ENCODE peak calls at places on chromosomes 2 and 18, in seven cellular contexts. A is IMR-90, V is left ventricle myocardium inferior, Q is cardiac muscle cell, X is GM23248, O is AG09309, G is kidney epithelial cell. M is an unnamed sample.

GRCh38 chr2:198321522-198322088 is 517.2 kb downstream of the PLCL1 start:
- DNase-seq in A (no peak), V (no peak), Q (no peak), X (no peak), O (no peak), G (no peak), M (no peak)

GRCh38 chr2:129775941-129776653 is 203.4 kb upstream of the RAB6C start:
- DNase-seq in A (no peak), V (no peak), Q (no peak), X (no peak), O (no peak), G (no peak), M (no peak)

GRCh38 chr2:26542676-26543505 is 65.0 kb upstream of the OTOF start:
- DNase-seq in A (no peak), V (no peak), Q (no peak), X (no peak), O (no peak), G (no peak), M (no peak)

GRCh38 chr2:201938151-201938815 is 95.4 kb upstream of the FZD7 start:
- DNase-seq in A (peak), V (no peak), Q (no peak), X (peak), O (no peak), G (no peak), M (no peak)

GRCh38 chr2:204280239-204280638 is 265.0 kb upstream of the PARD3B start:
- DNase-seq in A (no peak), V (no peak), Q (no peak), X (no peak), O (no peak), G (no peak), M (no peak)

GRCh38 chr2:168614291-168615018 is 158.4 kb downstream of the CERS6 start:
- DNase-seq in A (no peak), V (no peak), Q (no peak), X (no peak), O (no peak), G (no peak), M (no peak)

GRCh38 chr18:61388010-61388409 is 54.8 kb downstream of the CDH20 start:
- DNase-seq in A (peak), V (no peak), Q (no peak), X (peak), O (no peak), G (no peak), M (no peak)

GRCh38 chr2:7191927-7192326 is 274.7 kb downstream of the RNF144A start:
- DNase-seq in A (peak), V (no peak), Q (peak), X (peak), O (peak), G (peak), M (no peak)

GRCh38 chr18:50268022-50268747 is 1.9 kb upstream of the CFAP53 start:
- DNase-seq in A (peak), V (peak), Q (peak), X (peak), O (no peak), G (no peak), M (peak)

GRCh38 chr18:21243041-21243431 is 1.0 kb downstream of the GREB1L start:
- DNase-seq in A (no peak), V (no peak), Q (peak), X (peak), O (no peak), G (no peak), M (peak)

GRCh38 chr2:71668326-71669057 is 215.1 kb downstream of the DYSF start:
- DNase-seq in A (no peak), V (no peak), Q (no peak), X (no peak), O (no peak), G (no peak), M (no peak)

GRCh38 chr18:8366656-8367055 is 242.6 kb upstream of the RAB12 start:
- DNase-seq in A (no peak), V (no peak), Q (no peak), X (no peak), O (no peak), G (no peak), M (no peak)
- H3K4me3 ChIP-seq in A (no peak), V (peak), Q (no peak), X (no peak), O (no peak), G (no peak), M (no peak)

GRCh38 chr2:240986787-240987411 is 11.5 kb upstream of the SNED1 start:
- DNase-seq in A (peak), V (peak), Q (no peak), X (peak), O (peak), G (no peak), M (peak)
- H3K4me3 ChIP-seq in A (no peak), V (no peak), Q (no peak), X (no peak), O (no peak), G (no peak), M (no peak)

DNA sequence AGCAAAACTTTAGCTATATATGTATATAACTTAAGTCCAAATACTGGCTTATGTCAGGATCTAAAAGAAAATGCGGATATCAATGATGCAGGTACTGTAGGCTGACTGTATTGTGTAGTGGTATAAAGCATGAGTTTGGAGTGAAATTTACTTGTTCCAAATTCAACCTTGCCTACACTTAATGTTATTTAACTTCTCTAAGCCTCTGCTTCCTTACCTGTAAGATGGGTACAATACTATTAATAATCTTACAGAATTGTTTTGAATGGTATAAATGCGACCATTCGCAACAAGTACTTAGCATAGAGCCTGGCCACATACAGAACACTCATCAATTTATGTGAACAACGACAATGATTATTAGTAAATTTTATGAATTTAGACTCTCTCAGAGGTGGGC is 62.4 kb downstream of the SPRED2 start:
- DNase-seq in A (no peak), V (no peak), Q (no peak), X (no peak), O (no peak), G (no peak), M (no peak)
- H3K4me3 ChIP-seq in A (no peak), V (no peak), Q (no peak), X (no peak), O (no peak), G (no peak), M (no peak)

GRCh38 chr18:48942086-48942485 is 8.7 kb downstream of the SMAD7 start:
- DNase-seq in A (no peak), V (no peak), Q (no peak), X (peak), O (no peak), G (no peak), M (no peak)
- H3K4me3 ChIP-seq in A (no peak), V (peak), Q (no peak), X (peak), O (peak), G (peak), M (no peak)